ENCODE peak calls at places on chromosomes 2 and 18, in ten cellular contexts. One of them, this sample, is unnamed.
A peak's percentile ranks its signal among the peaks of the same experiment; 100 is the strongest.

GRCh38 chr2:101273045-101273444 is 20.4 kb downstream of the CNOT11 start:
- DNase-seq in IMR-90: no peak
- DNase-seq in Peyer's patch: no peak
- DNase-seq in CD4-positive, CD25-positive, alpha-beta regulatory T cell: no peak
- DNase-seq in GM23338: no peak
- DNase-seq in psoas muscle: no peak
- DNase-seq in MM.1S: no peak
- DNase-seq in K562: no peak
- DNase-seq in ovary: no peak
- DNase-seq in heart right ventricle: no peak
- DNase-seq in this sample: no peak

GRCh38 chr2:56749152-56749752 is 565.5 kb downstream of the CCDC85A start:
- DNase-seq in Peyer's patch: no peak
- DNase-seq in heart right ventricle: no peak
- DNase-seq in GM23338: peak; percentile 52
- DNase-seq in K562: peak; percentile 0
- DNase-seq in IMR-90: peak; percentile 6
- DNase-seq in MM.1S: peak; percentile 35
- DNase-seq in CD4-positive, CD25-positive, alpha-beta regulatory T cell: no peak
- DNase-seq in ovary: no peak
- DNase-seq in psoas muscle: no peak
- DNase-seq in this sample: no peak

GRCh38 chr2:25310965-25311865 is 30.5 kb downstream of the DNMT3A start:
- DNase-seq in heart right ventricle: peak; percentile 73
- DNase-seq in psoas muscle: no peak
- DNase-seq in MM.1S: no peak
- DNase-seq in IMR-90: no peak
- DNase-seq in CD4-positive, CD25-positive, alpha-beta regulatory T cell: no peak
- DNase-seq in GM23338: peak; percentile 81
- DNase-seq in K562: no peak
- DNase-seq in Peyer's patch: peak; percentile 79
- DNase-seq in ovary: no peak
- DNase-seq in this sample: no peak

GRCh38 chr2:226172939-226173338 is 626.7 kb downstream of the IRS1 start:
- DNase-seq in MM.1S: no peak
- DNase-seq in K562: no peak
- DNase-seq in GM23338: no peak
- DNase-seq in IMR-90: no peak
- DNase-seq in CD4-positive, CD25-positive, alpha-beta regulatory T cell: no peak
- DNase-seq in ovary: no peak
- DNase-seq in psoas muscle: no peak
- DNase-seq in Peyer's patch: no peak
- DNase-seq in heart right ventricle: no peak
- DNase-seq in this sample: no peak

GRCh38 chr18:48575658-48576453 is 37.0 kb downstream of the CTIF start:
- DNase-seq in heart right ventricle: no peak
- DNase-seq in ovary: no peak
- DNase-seq in MM.1S: no peak
- DNase-seq in Peyer's patch: no peak
- DNase-seq in GM23338: no peak
- DNase-seq in CD4-positive, CD25-positive, alpha-beta regulatory T cell: no peak
- DNase-seq in psoas muscle: no peak
- DNase-seq in K562: no peak
- DNase-seq in IMR-90: no peak
- DNase-seq in this sample: no peak

GRCh38 chr2:237026981-237027711 is 58.5 kb upstream of the COPS8 start:
- DNase-seq in heart right ventricle: peak; percentile 72
- DNase-seq in psoas muscle: peak; percentile 83
- DNase-seq in K562: peak; percentile 33
- DNase-seq in MM.1S: peak; percentile 21
- DNase-seq in Peyer's patch: peak; percentile 90
- DNase-seq in CD4-positive, CD25-positive, alpha-beta regulatory T cell: no peak
- DNase-seq in GM23338: peak; percentile 83
- DNase-seq in IMR-90: peak; percentile 49
- DNase-seq in ovary: peak; percentile 62
- DNase-seq in this sample: peak; percentile 21

GRCh38 chr2:60064687-60065361 is 488.6 kb downstream of the BCL11A start:
- DNase-seq in psoas muscle: no peak
- DNase-seq in IMR-90: no peak
- DNase-seq in ovary: no peak
- DNase-seq in CD4-positive, CD25-positive, alpha-beta regulatory T cell: no peak
- DNase-seq in GM23338: no peak
- DNase-seq in heart right ventricle: no peak
- DNase-seq in MM.1S: no peak
- DNase-seq in K562: no peak
- DNase-seq in Peyer's patch: no peak
- DNase-seq in this sample: no peak

GRCh38 chr18:50331691-50332090 is 43.2 kb upstream of the SKA1 start:
- DNase-seq in CD4-positive, CD25-positive, alpha-beta regulatory T cell: no peak
- DNase-seq in IMR-90: no peak
- DNase-seq in Peyer's patch: no peak
- DNase-seq in MM.1S: no peak
- DNase-seq in ovary: no peak
- DNase-seq in K562: no peak
- DNase-seq in psoas muscle: no peak
- DNase-seq in heart right ventricle: no peak
- DNase-seq in GM23338: no peak
- DNase-seq in this sample: no peak

GRCh38 chr2:102510791-102511575 is 38.0 kb downstream of the SLC9A4 start:
- DNase-seq in K562: no peak
- DNase-seq in Peyer's patch: no peak
- DNase-seq in psoas muscle: no peak
- DNase-seq in GM23338: no peak
- DNase-seq in ovary: no peak
- DNase-seq in MM.1S: no peak
- DNase-seq in CD4-positive, CD25-positive, alpha-beta regulatory T cell: no peak
- DNase-seq in IMR-90: no peak
- DNase-seq in heart right ventricle: no peak
- DNase-seq in this sample: no peak

GRCh38 chr2:102506743-102507142 is 33.7 kb downstream of the SLC9A4 start:
- DNase-seq in CD4-positive, CD25-positive, alpha-beta regulatory T cell: no peak
- DNase-seq in IMR-90: no peak
- DNase-seq in psoas muscle: no peak
- DNase-seq in heart right ventricle: no peak
- DNase-seq in GM23338: no peak
- DNase-seq in Peyer's patch: no peak
- DNase-seq in K562: no peak
- DNase-seq in ovary: no peak
- DNase-seq in MM.1S: no peak
- DNase-seq in this sample: no peak

GRCh38 chr2:102512161-102512560 is 39.1 kb downstream of the SLC9A4 start:
- DNase-seq in CD4-positive, CD25-positive, alpha-beta regulatory T cell: no peak
- DNase-seq in MM.1S: no peak
- DNase-seq in psoas muscle: no peak
- DNase-seq in GM23338: no peak
- DNase-seq in IMR-90: no peak
- DNase-seq in heart right ventricle: no peak
- DNase-seq in K562: no peak
- DNase-seq in ovary: no peak
- DNase-seq in Peyer's patch: no peak
- DNase-seq in this sample: no peak

GRCh38 chr2:102508863-102509262 is 35.8 kb downstream of the SLC9A4 start:
- DNase-seq in CD4-positive, CD25-positive, alpha-beta regulatory T cell: no peak
- DNase-seq in K562: no peak
- DNase-seq in IMR-90: no peak
- DNase-seq in MM.1S: no peak
- DNase-seq in psoas muscle: no peak
- DNase-seq in Peyer's patch: no peak
- DNase-seq in GM23338: no peak
- DNase-seq in ovary: no peak
- DNase-seq in heart right ventricle: no peak
- DNase-seq in this sample: no peak

DNA sequence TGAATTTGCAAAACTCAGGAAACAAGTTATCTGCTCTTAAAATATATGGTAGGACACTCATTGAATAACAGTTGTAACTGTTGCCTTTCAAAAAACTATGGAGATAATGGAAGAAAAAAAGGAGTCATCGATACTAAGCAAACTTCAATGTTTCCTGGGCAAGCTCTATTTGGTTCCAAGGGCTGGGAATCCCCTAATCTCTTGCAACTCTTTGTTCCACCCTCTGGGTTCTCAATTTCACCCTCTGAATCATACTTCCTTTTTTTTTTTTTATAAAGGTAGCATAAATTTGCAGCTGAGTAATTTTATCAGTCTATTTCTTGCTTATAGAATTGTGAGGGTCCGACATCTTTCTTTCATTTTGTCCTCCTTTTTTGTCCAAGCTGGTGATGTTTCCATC is 36.7 kb downstream of the SLC9A4 start:
- DNase-seq in CD4-positive, CD25-positive, alpha-beta regulatory T cell: no peak
- DNase-seq in ovary: no peak
- DNase-seq in GM23338: no peak
- DNase-seq in psoas muscle: no peak
- DNase-seq in K562: no peak
- DNase-seq in heart right ventricle: no peak
- DNase-seq in MM.1S: no peak
- DNase-seq in IMR-90: peak; percentile 50
- DNase-seq in Peyer's patch: no peak
- DNase-seq in this sample: no peak
- H3K4me3 ChIP-seq in CD4-positive, CD25-positive, alpha-beta regulatory T cell: no peak overlapping the region
- H3K4me3 ChIP-seq in ovary: no peak overlapping the region
- H3K4me3 ChIP-seq in GM23338: no peak overlapping the region
- H3K4me3 ChIP-seq in psoas muscle: no peak overlapping the region
- H3K4me3 ChIP-seq in K562: no peak overlapping the region
- H3K4me3 ChIP-seq in heart right ventricle: no peak overlapping the region
- H3K4me3 ChIP-seq in MM.1S: no peak overlapping the region
- H3K4me3 ChIP-seq in IMR-90: no peak overlapping the region
- H3K4me3 ChIP-seq in Peyer's patch: no peak overlapping the region
- H3K4me3 ChIP-seq in this sample: no peak overlapping the region

GRCh38 chr2:200778038-200778437 is 33.7 kb upstream of the BZW1 start:
- DNase-seq in CD4-positive, CD25-positive, alpha-beta regulatory T cell: no peak
- DNase-seq in psoas muscle: no peak
- DNase-seq in Peyer's patch: no peak
- DNase-seq in MM.1S: no peak
- DNase-seq in heart right ventricle: no peak
- DNase-seq in GM23338: no peak
- DNase-seq in K562: no peak
- DNase-seq in ovary: no peak
- DNase-seq in IMR-90: no peak
- DNase-seq in this sample: no peak

GRCh38 chr2:200782243-200782642 is 29.5 kb upstream of the BZW1 start:
- DNase-seq in IMR-90: peak; percentile 53
- DNase-seq in MM.1S: no peak
- DNase-seq in Peyer's patch: no peak
- DNase-seq in heart right ventricle: no peak
- DNase-seq in GM23338: no peak
- DNase-seq in K562: no peak
- DNase-seq in psoas muscle: no peak
- DNase-seq in ovary: no peak
- DNase-seq in CD4-positive, CD25-positive, alpha-beta regulatory T cell: no peak
- DNase-seq in this sample: no peak

GRCh38 chr2:200784215-200784614 is 27.5 kb upstream of the BZW1 start:
- DNase-seq in CD4-positive, CD25-positive, alpha-beta regulatory T cell: no peak
- DNase-seq in K562: no peak
- DNase-seq in GM23338: no peak
- DNase-seq in ovary: no peak
- DNase-seq in MM.1S: no peak
- DNase-seq in psoas muscle: no peak
- DNase-seq in Peyer's patch: no peak
- DNase-seq in IMR-90: no peak
- DNase-seq in heart right ventricle: no peak
- DNase-seq in this sample: no peak

GRCh38 chr2:200779214-200779613 is 32.5 kb upstream of the BZW1 start:
- DNase-seq in MM.1S: no peak
- DNase-seq in CD4-positive, CD25-positive, alpha-beta regulatory T cell: no peak
- DNase-seq in IMR-90: no peak
- DNase-seq in psoas muscle: no peak
- DNase-seq in heart right ventricle: no peak
- DNase-seq in GM23338: no peak
- DNase-seq in Peyer's patch: no peak
- DNase-seq in K562: no peak
- DNase-seq in ovary: no peak
- DNase-seq in this sample: no peak

DNA sequence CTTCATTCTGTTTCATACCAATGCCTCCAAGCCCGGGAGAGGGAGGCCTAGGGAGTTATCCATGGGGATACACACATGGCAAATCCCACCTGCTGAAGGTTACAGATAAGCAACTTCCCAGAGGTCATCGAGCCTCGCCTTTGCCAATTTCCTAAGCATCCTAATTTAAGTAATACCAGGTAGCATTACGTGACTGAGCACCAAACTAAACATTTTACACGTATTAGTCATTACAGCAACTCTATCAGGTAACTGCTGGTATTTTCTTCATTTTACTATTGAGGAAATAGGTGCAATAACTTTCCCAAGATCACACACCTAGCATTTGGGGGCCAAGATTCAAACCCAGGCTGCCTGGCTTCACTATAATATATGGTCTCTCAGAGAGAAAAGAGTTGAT is 30.1 kb upstream of the BZW1 start:
- DNase-seq in psoas muscle: no peak
- DNase-seq in CD4-positive, CD25-positive, alpha-beta regulatory T cell: no peak
- DNase-seq in GM23338: no peak
- DNase-seq in ovary: no peak
- DNase-seq in K562: no peak
- DNase-seq in MM.1S: no peak
- DNase-seq in heart right ventricle: no peak
- DNase-seq in IMR-90: no peak
- DNase-seq in Peyer's patch: no peak
- DNase-seq in this sample: no peak
- H3K4me1 ChIP-seq in psoas muscle: no peaks in the 10 kb centered on the region
- H3K4me1 ChIP-seq in CD4-positive, CD25-positive, alpha-beta regulatory T cell: no peaks in the 10 kb centered on the region
- H3K4me1 ChIP-seq in GM23338: no peaks in the 10 kb centered on the region
- H3K4me1 ChIP-seq in ovary: no peaks in the 10 kb centered on the region
- H3K4me1 ChIP-seq in K562: no peaks in the 10 kb centered on the region
- H3K4me1 ChIP-seq in MM.1S: no peaks in the 10 kb centered on the region
- H3K4me1 ChIP-seq in heart right ventricle: no peaks in the 10 kb centered on the region
- H3K4me1 ChIP-seq in IMR-90: peaks cover 7% of the 10 kb centered on the region
- H3K4me1 ChIP-seq in Peyer's patch: no peaks in the 10 kb centered on the region
- H3K4me1 ChIP-seq in this sample: no peaks in the 10 kb centered on the region

GRCh38 chr2:196167666-196168065 is 3.7 kb downstream of the STK17B start:
- DNase-seq in MM.1S: no peak
- DNase-seq in ovary: no peak
- DNase-seq in GM23338: peak; percentile 60
- DNase-seq in IMR-90: no peak
- DNase-seq in Peyer's patch: no peak
- DNase-seq in CD4-positive, CD25-positive, alpha-beta regulatory T cell: no peak
- DNase-seq in heart right ventricle: no peak
- DNase-seq in psoas muscle: no peak
- DNase-seq in K562: no peak
- DNase-seq in this sample: no peak
- H3K4me3 ChIP-seq in MM.1S: peak overlapping the region; percentile 92
- H3K4me3 ChIP-seq in ovary: no peak overlapping the region
- H3K4me3 ChIP-seq in GM23338: peak overlapping the region; percentile 17
- H3K4me3 ChIP-seq in IMR-90: peak overlapping the region; percentile 9
- H3K4me3 ChIP-seq in Peyer's patch: peak overlapping the region; percentile 64
- H3K4me3 ChIP-seq in CD4-positive, CD25-positive, alpha-beta regulatory T cell: peak overlapping the region; percentile 100
- H3K4me3 ChIP-seq in heart right ventricle: peak overlapping the region; percentile 7
- H3K4me3 ChIP-seq in psoas muscle: peak overlapping the region; percentile 2
- H3K4me3 ChIP-seq in K562: no peak overlapping the region
- H3K4me3 ChIP-seq in this sample: peak overlapping the region; percentile 86

GRCh38 chr2:12704378-12704777 is 12.4 kb upstream of the TRIB2 start:
- DNase-seq in Peyer's patch: no peak
- DNase-seq in IMR-90: peak; percentile 31
- DNase-seq in K562: no peak
- DNase-seq in ovary: no peak
- DNase-seq in GM23338: no peak
- DNase-seq in heart right ventricle: no peak
- DNase-seq in psoas muscle: no peak
- DNase-seq in CD4-positive, CD25-positive, alpha-beta regulatory T cell: no peak
- DNase-seq in MM.1S: no peak
- DNase-seq in this sample: no peak

GRCh38 chr2:12700989-12701388 is 15.7 kb upstream of the TRIB2 start:
- DNase-seq in K562: no peak
- DNase-seq in heart right ventricle: no peak
- DNase-seq in GM23338: no peak
- DNase-seq in IMR-90: peak; percentile 52
- DNase-seq in ovary: no peak
- DNase-seq in psoas muscle: no peak
- DNase-seq in CD4-positive, CD25-positive, alpha-beta regulatory T cell: no peak
- DNase-seq in MM.1S: no peak
- DNase-seq in Peyer's patch: no peak
- DNase-seq in this sample: no peak

GRCh38 chr2:12705230-12705629 is 11.5 kb upstream of the TRIB2 start:
- DNase-seq in Peyer's patch: no peak
- DNase-seq in CD4-positive, CD25-positive, alpha-beta regulatory T cell: no peak
- DNase-seq in ovary: no peak
- DNase-seq in K562: peak; percentile 43
- DNase-seq in heart right ventricle: no peak
- DNase-seq in psoas muscle: no peak
- DNase-seq in GM23338: no peak
- DNase-seq in IMR-90: no peak
- DNase-seq in MM.1S: no peak
- DNase-seq in this sample: no peak

GRCh38 chr2:12701786-12702660 is 14.7 kb upstream of the TRIB2 start:
- DNase-seq in psoas muscle: no peak
- DNase-seq in K562: no peak
- DNase-seq in Peyer's patch: no peak
- DNase-seq in IMR-90: peak; percentile 80
- DNase-seq in MM.1S: no peak
- DNase-seq in GM23338: no peak
- DNase-seq in ovary: no peak
- DNase-seq in heart right ventricle: no peak
- DNase-seq in CD4-positive, CD25-positive, alpha-beta regulatory T cell: no peak
- DNase-seq in this sample: no peak

GRCh38 chr2:12702661-12703121 is 14.0 kb upstream of the TRIB2 start:
- DNase-seq in CD4-positive, CD25-positive, alpha-beta regulatory T cell: no peak
- DNase-seq in Peyer's patch: no peak
- DNase-seq in K562: no peak
- DNase-seq in MM.1S: no peak
- DNase-seq in IMR-90: peak; percentile 90
- DNase-seq in psoas muscle: no peak
- DNase-seq in GM23338: no peak
- DNase-seq in ovary: peak; percentile 65
- DNase-seq in heart right ventricle: no peak
- DNase-seq in this sample: no peak
- H3K4me1 ChIP-seq in CD4-positive, CD25-positive, alpha-beta regulatory T cell: peaks cover 37% of the 10 kb centered on the region
- H3K4me1 ChIP-seq in Peyer's patch: no peaks in the 10 kb centered on the region
- H3K4me1 ChIP-seq in K562: no peaks in the 10 kb centered on the region
- H3K4me1 ChIP-seq in MM.1S: no peaks in the 10 kb centered on the region
- H3K4me1 ChIP-seq in IMR-90: peaks cover 11% of the 10 kb centered on the region
- H3K4me1 ChIP-seq in psoas muscle: no peaks in the 10 kb centered on the region
- H3K4me1 ChIP-seq in GM23338: no peaks in the 10 kb centered on the region
- H3K4me1 ChIP-seq in ovary: no peaks in the 10 kb centered on the region
- H3K4me1 ChIP-seq in heart right ventricle: no peaks in the 10 kb centered on the region
- H3K4me1 ChIP-seq in this sample: peaks cover 51% of the 10 kb centered on the region

This sample was measured in CD4-positive, alpha-beta memory T cell.